ENCODE peak calls at places on chromosomes 5 and 9, in six cellular contexts. Z is HCT116, N is SK-N-SH, V is HepG2, O is H1, P is K562. Q is an unnamed sample.

GRCh38 chr9:89597711-89598707 is 6.8 kb upstream of the GADD45G start:
- DNase-seq in P (peak; percentile 30), O (peak; percentile 82), V (peak; percentile 46), N (peak; percentile 65), Z (no peak), Q (peak; percentile 87)

GRCh38 chr5:172540099-172540870 is 86.0 kb upstream of the SH3PXD2B start:
- DNase-seq in O (peak; percentile 14), V (no peak), N (no peak), Z (no peak), P (no peak), Q (no peak)

GRCh38 chr9:13427587-13427986 is 148.1 kb upstream of the MPDZ start:
- DNase-seq in N (peak; percentile 30), V (peak; percentile 14), Z (no peak), P (peak; percentile 11), O (no peak), Q (peak; percentile 59)

GRCh38 chr9:93125331-93125894 is 8.6 kb downstream of the NINJ1 start:
- DNase-seq in V (no peak), N (no peak), Z (no peak), P (no peak), O (no peak), Q (no peak)

GRCh38 chr5:142881727-142882126 is 111.5 kb downstream of the ARHGAP26 start:
- DNase-seq in O (no peak), P (no peak), V (no peak), N (no peak), Z (no peak), Q (no peak)

GRCh38 chr9:122402403-122403268 is 31.8 kb downstream of the PTGS1 start:
- DNase-seq in P (peak; percentile 50), N (no peak), Z (peak; percentile 96), V (peak; percentile 27), O (no peak), Q (no peak)

GRCh38 chr5:113240951-113241726 is 193.7 kb downstream of the TSSK1B start:
- DNase-seq in O (no peak), V (no peak), N (no peak), Z (no peak), P (no peak), Q (no peak)

GRCh38 chr5:7756453-7756852 is 94.5 kb downstream of the CFAP90 start:
- DNase-seq in Z (no peak), V (no peak), O (no peak), N (no peak), P (no peak), Q (no peak)

GRCh38 chr9:129962889-129963703 is 79.9 kb downstream of the FNBP1 start:
- DNase-seq in P (peak; percentile 46), Z (no peak), O (no peak), N (no peak), V (no peak), Q (peak; percentile 51)

GRCh38 chr9:20989923-20990341 is 41.5 kb downstream of the HACD4 start:
- DNase-seq in N (no peak), P (no peak), O (no peak), V (no peak), Z (no peak), Q (no peak)

GRCh38 chr9:138075961-138076649 is 198.5 kb downstream of the CACNA1B start:
- DNase-seq in Z (no peak), V (no peak), N (peak; percentile 6), O (peak; percentile 16), P (no peak), Q (no peak)

GRCh38 chr5:142512680-142513042 is 173.2 kb downstream of the FGF1 start:
- DNase-seq in N (no peak), P (no peak), Z (peak; percentile 21), V (peak; percentile 34), O (no peak), Q (peak; percentile 54)

GRCh38 chr5:132386644-132387286 is 17.3 kb downstream of the SLC22A5 start:
- DNase-seq in Z (peak; percentile 46), N (peak; percentile 71), V (peak; percentile 56), O (peak; percentile 81), P (peak; percentile 72), Q (peak; percentile 79)

GRCh38 chr9:36728651-36729520 is 156.2 kb downstream of the MELK start:
- DNase-seq in P (peak; percentile 57), N (peak; percentile 83), V (peak; percentile 54), Z (peak; percentile 57), O (peak; percentile 99), Q (peak; percentile 29)

GRCh38 chr5:60415443-60415842 is 284.5 kb downstream of the DEPDC1B start:
- DNase-seq in V (no peak), Z (no peak), O (no peak), P (no peak), N (no peak), Q (no peak)

GRCh38 chr5:91645347-91645746 is 262.2 kb upstream of the ARRDC3 start:
- DNase-seq in Z (no peak), V (no peak), N (no peak), P (no peak), O (no peak), Q (no peak)

GRCh38 chr5:113520429-113520828 is 6.9 kb downstream of the YTHDC2 start:
- DNase-seq in P (no peak), O (no peak), Z (no peak), V (peak; percentile 58), N (no peak), Q (no peak)

GRCh38 chr5:140318778-140319177 is 15.9 kb upstream of the PFDN1 start:
- DNase-seq in Z (no peak), V (no peak), O (no peak), P (no peak), N (no peak), Q (no peak)

GRCh38 chr9:137103206-137103999 is 11.1 kb downstream of the DPP7 start:
- DNase-seq in V (no peak), Z (no peak), P (no peak), N (no peak), O (no peak), Q (no peak)

GRCh38 chr5:16869821-16870796 is 66.0 kb downstream of the MYO10 start:
- DNase-seq in P (no peak), O (no peak), Z (peak; percentile 71), N (no peak), V (no peak), Q (no peak)

GRCh38 chr9:4674783-4675182 is 4.6 kb upstream of the CDC37L1 start:
- DNase-seq in Z (no peak), N (no peak), O (no peak), P (no peak), V (peak; percentile 34), Q (no peak)

GRCh38 chr5:68382640-68383039 is 167.1 kb downstream of the PIK3R1 start:
- DNase-seq in O (no peak), N (no peak), P (no peak), V (no peak), Z (no peak), Q (no peak)

GRCh38 chr9:98900725-98901124 is 43.0 kb upstream of the COL15A1 start:
- DNase-seq in V (no peak), O (no peak), Z (no peak), N (no peak), P (no peak), Q (no peak)

GRCh38 chr5:51227963-51228515 is 155.2 kb upstream of the ISL1 start:
- DNase-seq in O (no peak), N (no peak), V (no peak), P (no peak), Z (no peak), Q (no peak)

GRCh38 chr5:119307170-119307569 is 48.6 kb upstream of the TNFAIP8 start:
- DNase-seq in O (no peak), P (no peak), V (no peak), N (no peak), Z (no peak), Q (no peak)

GRCh38 chr9:27247756-27248155 is 49.2 kb downstream of the EQTN start:
- DNase-seq in V (peak; percentile 28), Z (peak; percentile 43), O (peak; percentile 56), N (peak; percentile 44), P (peak; percentile 7), Q (peak; percentile 19)
- TF ChIP-seq JUND in V (no peak), Z (no peak), O (no peak), N (no peak), P (no peak), Q (no peak)

DNA sequence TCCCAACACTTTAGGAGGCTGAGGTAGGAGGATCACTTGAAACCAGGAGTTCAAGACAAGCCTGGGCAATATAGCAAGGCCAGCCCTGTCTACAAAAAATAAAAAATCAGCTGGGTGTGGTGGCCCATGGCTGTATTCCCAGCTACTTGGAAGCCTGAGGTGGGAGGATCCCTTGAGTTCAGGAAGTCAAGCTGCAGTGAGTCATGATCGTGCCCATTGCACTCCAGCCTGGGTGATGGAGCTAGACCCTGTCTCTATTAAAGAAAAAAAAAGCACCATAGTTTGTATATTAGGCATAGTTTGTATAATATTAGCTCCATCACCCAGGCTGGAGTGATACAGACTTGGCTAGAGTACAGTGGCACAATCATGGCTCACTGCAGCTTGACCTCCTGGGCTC is 9.6 kb upstream of the NME5 start:
- DNase-seq in Z (peak; percentile 46), V (no peak), O (no peak), N (no peak), P (no peak), Q (no peak)
- TF ChIP-seq JUND in Z (peak; percentile 59), V (no peak), O (no peak), N (no peak), P (no peak), Q (no peak)

DNA sequence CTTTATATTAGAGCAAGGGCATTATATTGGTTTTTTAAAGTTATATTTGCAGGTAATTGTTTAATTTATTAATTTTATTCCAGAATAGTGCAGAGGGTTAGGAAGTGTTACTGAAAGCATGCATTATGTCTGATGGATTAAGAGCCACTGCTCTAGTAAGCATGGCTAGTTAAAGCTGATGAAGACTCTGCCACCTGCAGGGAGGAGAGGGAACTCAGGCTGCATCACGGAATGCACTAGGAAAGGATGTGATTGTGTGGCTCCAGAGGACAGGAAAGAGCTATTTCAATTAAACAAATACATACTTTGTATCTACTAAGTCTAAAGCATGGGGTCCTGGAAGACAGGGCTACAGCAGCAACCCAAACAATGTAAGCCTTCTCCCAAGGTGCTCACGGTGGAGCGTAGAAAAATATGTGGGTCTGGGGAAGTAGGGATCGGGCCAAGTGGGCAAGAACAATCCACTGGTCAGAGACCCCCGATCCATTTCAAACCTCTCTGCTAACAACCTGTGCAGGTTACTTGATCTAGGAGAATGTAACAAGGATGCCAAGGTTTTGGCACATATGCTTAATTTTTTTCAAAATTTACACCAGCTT is 15.3 kb upstream of the GRXCR2 start:
- DNase-seq in Z (peak; percentile 60), V (peak; percentile 56), O (peak; percentile 61), N (peak; percentile 33), P (peak; percentile 46), Q (peak; percentile 83)
- TF ChIP-seq JUND in Z (no peak), V (no peak), O (no peak), N (no peak), P (no peak), Q (no peak)

DNA sequence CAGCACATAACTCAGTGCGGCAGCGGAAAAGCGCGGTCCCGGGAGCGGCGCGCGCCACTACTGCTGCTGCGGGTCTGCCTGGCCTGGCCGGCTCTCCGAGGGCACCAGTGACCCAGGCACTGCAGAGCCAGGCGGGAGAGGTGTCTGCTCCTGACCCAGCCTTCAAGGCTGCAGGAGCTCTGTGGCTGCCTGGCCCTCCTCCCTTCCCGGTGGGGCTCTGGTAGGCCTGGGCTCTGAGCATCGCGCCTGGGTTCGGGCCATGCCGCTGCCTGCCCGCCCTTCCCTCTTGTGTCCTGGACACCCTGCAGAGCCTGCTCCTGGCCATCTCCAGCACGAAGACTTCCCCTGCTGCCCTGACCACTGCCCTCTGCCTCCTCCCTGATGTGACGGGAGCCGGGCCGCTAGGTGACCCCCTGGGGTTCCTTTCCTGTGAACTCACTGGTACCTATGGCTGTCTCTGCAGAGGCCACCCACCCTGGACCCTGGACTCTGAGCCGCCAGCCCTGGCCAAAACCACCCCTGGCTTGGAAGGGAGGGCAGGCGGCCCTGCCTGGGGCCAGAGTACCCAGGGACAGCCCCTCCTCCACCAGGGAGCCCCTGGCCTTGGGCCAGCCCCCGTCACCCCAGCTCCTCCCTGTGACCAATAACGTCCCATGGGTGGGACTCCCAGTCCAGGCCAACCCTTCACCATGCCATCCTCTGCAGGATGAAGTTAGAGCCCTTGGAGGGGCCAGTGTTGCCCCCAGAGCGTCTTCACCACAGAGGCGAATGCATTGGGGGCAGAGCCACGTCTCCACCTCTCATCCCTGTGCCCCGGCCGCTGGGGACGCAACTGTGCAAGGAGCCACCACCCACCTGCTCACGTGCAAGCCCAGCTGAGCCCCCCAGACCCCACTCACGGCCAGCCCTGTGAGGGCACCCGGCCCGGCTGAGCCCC is 32.9 kb upstream of the UBAC1 start:
- DNase-seq in P (no peak), Z (no peak), V (peak; percentile 91), N (peak; percentile 72), O (no peak), Q (no peak)
- TF ChIP-seq JUND in P (no peak), Z (no peak), V (peak; percentile 39), N (no peak), O (no peak), Q (no peak)